ENCODE peak calls at places on chromosomes 13 and 19, in seven cellular contexts. A is psoas muscle; L is central memory CD4-positive, alpha-beta T cell; W is EL; N is SJCRH30; X is head of caudate nucleus; T is right atrium auricular region. M is an unnamed sample.
A peak's percentile ranks its signal among the peaks of the same experiment; 100 is the strongest.

GRCh38 chr19:13764821-13765394 is 586 bp downstream of the MRI1 start:
- DNase-seq in X (no peak), A (peak; percentile 60), L (peak; percentile 26), T (no peak), N (peak; percentile 39), W (no peak), M (no peak)

GRCh38 chr19:17202249-17202648 is 12.9 kb upstream of the USE1 start:
- DNase-seq in T (no peak), X (no peak), N (no peak), L (no peak), W (no peak), A (no peak), M (no peak)

GRCh38 chr19:33444238-33444992 is 70.9 kb downstream of the CEBPG start:
- DNase-seq in N (no peak), W (no peak), L (no peak), T (no peak), X (no peak), A (peak; percentile 46), M (no peak)

GRCh38 chr13:95573226-95573625 is 20.7 kb downstream of the CLDN10 start:
- DNase-seq in X (no peak), W (peak; percentile 26), N (no peak), T (no peak), A (no peak), L (no peak), M (no peak)

GRCh38 chr19:6216996-6217751 is 62.6 kb downstream of the MLLT1 start:
- DNase-seq in A (peak; percentile 51), X (no peak), T (no peak), N (no peak), W (no peak), L (no peak), M (no peak)

GRCh38 chr19:15252398-15253018 is 20.3 kb upstream of the EPHX3 start:
- DNase-seq in A (peak; percentile 70), X (peak; percentile 37), L (no peak), N (peak; percentile 73), W (peak; percentile 64), T (no peak), M (no peak)

GRCh38 chr13:97395437-97396136 is 38.4 kb upstream of the RAP2A start:
- DNase-seq in W (peak; percentile 53), N (no peak), T (no peak), A (no peak), L (no peak), X (no peak), M (no peak)

GRCh38 chr19:45767410-45767880 is 1.6 kb downstream of the SIX5 start:
- DNase-seq in W (peak; percentile 86), T (peak; percentile 77), X (no peak), N (peak; percentile 85), L (no peak), A (peak; percentile 87), M (no peak)

GRCh38 chr19:31349160-31349881 is at the start of gene TSHZ3:
- DNase-seq in N (peak; percentile 94), L (peak; percentile 42), T (peak; percentile 80), W (peak; percentile 89), X (peak; percentile 54), A (peak; percentile 85), M (peak; percentile 56)

GRCh38 chr19:5090780-5091575 is 122.1 kb downstream of the KDM4B start:
- DNase-seq in L (no peak), N (peak; percentile 72), T (peak; percentile 76), A (no peak), X (peak; percentile 62), W (no peak), M (no peak)

GRCh38 chr19:16571283-16571682 is 932 bp downstream of the SLC35E1 start:
- DNase-seq in X (no peak), L (no peak), W (peak; percentile 56), N (no peak), A (no peak), T (no peak), M (no peak)

GRCh38 chr19:35332817-35333216 is 3.8 kb downstream of the CD22 start:
- DNase-seq in W (no peak), L (no peak), T (no peak), N (no peak), X (no peak), A (no peak), M (peak; percentile 35)

GRCh38 chr19:17757125-17757524 is 5.8 kb downstream of the FCHO1 start:
- DNase-seq in T (no peak), N (no peak), W (peak; percentile 67), A (no peak), X (peak; percentile 92), L (no peak), M (no peak)

GRCh38 chr19:41705393-41706174 is 2.8 kb upstream of the CEACAM5 start:
- DNase-seq in W (peak; percentile 10), T (no peak), N (peak; percentile 74), A (no peak), X (no peak), L (no peak), M (peak; percentile 26)

GRCh38 chr13:48436661-48437242 is 23.8 kb upstream of the LPAR6 start:
- DNase-seq in L (no peak), A (no peak), X (no peak), N (no peak), W (no peak), T (no peak), M (no peak)

GRCh38 chr19:32688315-32688714 is 3.3 kb upstream of the NUDT19 start:
- DNase-seq in N (no peak), X (no peak), L (no peak), W (no peak), T (no peak), A (no peak), M (no peak)

GRCh38 chr19:33476151-33476707 is 45.4 kb downstream of the PEPD start:
- DNase-seq in A (no peak), W (no peak), T (no peak), N (no peak), X (no peak), L (no peak), M (no peak)

GRCh38 chr13:49926019-49926418 is 10.1 kb downstream of the SPRYD7 start:
- DNase-seq in W (no peak), N (no peak), A (no peak), T (no peak), X (no peak), L (no peak), M (no peak)

GRCh38 chr13:62320129-62320724 is 904.6 kb upstream of the PCDH20 start:
- DNase-seq in N (peak; percentile 73), A (no peak), T (no peak), W (peak; percentile 7), X (no peak), L (no peak), M (no peak)

GRCh38 chr19:18417250-18418033 is 1.8 kb upstream of the SSBP4 start:
- DNase-seq in A (peak; percentile 86), W (peak; percentile 89), L (no peak), T (peak; percentile 85), N (peak; percentile 90), X (no peak), M (no peak)

GRCh38 chr19:56108447-56109195 is 12.5 kb downstream of the ZNF787 start:
- DNase-seq in X (no peak), L (no peak), N (no peak), A (peak; percentile 64), T (peak; percentile 60), W (no peak), M (no peak)

GRCh38 chr19:575527-576506 is 3.4 kb downstream of the BSG start:
- DNase-seq in T (peak; percentile 75), N (no peak), X (peak; percentile 52), L (no peak), W (peak; percentile 67), A (peak; percentile 89), M (no peak)

GRCh38 chr19:41111296-41111695 is 2.9 kb upstream of the CYP2F1 start:
- DNase-seq in T (no peak), A (no peak), X (no peak), W (no peak), N (no peak), L (no peak), M (no peak)